ENCODE peak calls at places on chromosomes 13 and 19, in five cellular contexts. P is endodermal cell, B is psoas muscle, V is heart left ventricle, Q is fibroblast of lung. W is an unnamed sample.

GRCh38 chr13:86765462-86765861 is 905.7 kb upstream of the SLITRK5 start:
- DNase-seq in B (no peak), P (no peak), Q (no peak), V (no peak), W (no peak)

GRCh38 chr13:24684600-24684998 is 4.4 kb downstream of the ATP12A start:
- DNase-seq in Q (no peak), P (peak; percentile 61), V (no peak), B (no peak), W (no peak)

GRCh38 chr19:12668937-12669271 is 2.3 kb downstream of the WDR83 start:
- DNase-seq in Q (peak; percentile 67), B (peak; percentile 60), V (peak; percentile 46), P (no peak), W (peak; percentile 60)

GRCh38 chr13:77509221-77509620 is 26.3 kb upstream of the SCEL start:
- DNase-seq in P (no peak), V (no peak), Q (peak; percentile 90), B (no peak), W (peak; percentile 65)

GRCh38 chr13:43200736-43201135 is 177.3 kb downstream of the DNAJC15 start:
- DNase-seq in B (no peak), P (no peak), V (no peak), Q (peak; percentile 3), W (no peak)

GRCh38 chr19:10227215-10227971 is 3.7 kb downstream of the S1PR2 start:
- DNase-seq in V (no peak), P (peak; percentile 72), B (peak; percentile 32), Q (no peak), W (no peak)

GRCh38 chr19:29311391-29311790 is 98.4 kb upstream of the UQCRFS1 start:
- DNase-seq in P (peak; percentile 64), B (no peak), Q (no peak), V (no peak), W (no peak)

GRCh38 chr19:5537870-5538269 is 29.9 kb downstream of the TINCR start:
- DNase-seq in Q (no peak), P (no peak), B (no peak), V (peak; percentile 38), W (no peak)

GRCh38 chr13:41516166-41516565 is 58.8 kb downstream of the RGCC start:
- DNase-seq in V (no peak), P (no peak), B (no peak), Q (no peak), W (no peak)

GRCh38 chr13:93769607-93770006 is 543.0 kb downstream of the GPC6 start:
- DNase-seq in P (no peak), V (no peak), Q (no peak), B (no peak), W (no peak)

GRCh38 chr13:38803566-38803965 is 116.7 kb downstream of the FREM2 start:
- DNase-seq in Q (no peak), P (no peak), V (no peak), B (no peak), W (no peak)

GRCh38 chr13:98295371-98295770 is 118.3 kb upstream of the RNF113B start:
- DNase-seq in Q (peak; percentile 41), V (no peak), B (no peak), P (no peak), W (no peak)

GRCh38 chr13:23466144-23467002 is 32.9 kb upstream of the SACS start:
- DNase-seq in V (peak; percentile 75), B (peak; percentile 71), Q (peak; percentile 79), P (peak; percentile 90), W (peak; percentile 80)

GRCh38 chr13:108272333-108272732 is 2.8 kb downstream of the TNFSF13B start:
- DNase-seq in P (no peak), V (no peak), B (no peak), Q (peak; percentile 24), W (no peak)

GRCh38 chr19:47719047-47719885 is 6.0 kb downstream of the EHD2 start:
- DNase-seq in B (peak; percentile 90), Q (peak; percentile 98), V (peak; percentile 91), P (peak; percentile 64), W (peak; percentile 85)

GRCh38 chr13:29369060-29369743 is 226.3 kb downstream of the SLC7A1 start:
- DNase-seq in P (peak; percentile 69), Q (peak; percentile 23), B (no peak), V (no peak), W (peak; percentile 11)

GRCh38 chr19:54462713-54463530 is 656 bp downstream of the LENG9 start:
- DNase-seq in P (peak; percentile 91), B (peak; percentile 82), Q (peak; percentile 61), V (peak; percentile 85), W (peak; percentile 36)

GRCh38 chr19:34332027-34332786 is 32.8 kb upstream of the GPI start:
- DNase-seq in V (no peak), P (no peak), Q (no peak), B (no peak), W (no peak)

GRCh38 chr19:17794412-17794730 is 567 bp upstream of the B3GNT3 start:
- DNase-seq in Q (no peak), P (no peak), B (no peak), V (no peak), W (no peak)
- H3K4me3 ChIP-seq in Q (no peak overlapping the region), P (no peak overlapping the region), B (no peak overlapping the region), V (no peak overlapping the region), W (no peak overlapping the region)

GRCh38 chr19:2315818-2316353 is 7.9 kb upstream of the LINGO3 start:
- DNase-seq in B (peak; percentile 64), P (peak; percentile 90), V (peak; percentile 77), Q (peak; percentile 56), W (peak; percentile 35)
- TF ChIP-seq CTCF in B (peak; percentile 45), P (peak; percentile 87), V (peak; percentile 64), Q (peak; percentile 68), W (peak; percentile 78)

DNA sequence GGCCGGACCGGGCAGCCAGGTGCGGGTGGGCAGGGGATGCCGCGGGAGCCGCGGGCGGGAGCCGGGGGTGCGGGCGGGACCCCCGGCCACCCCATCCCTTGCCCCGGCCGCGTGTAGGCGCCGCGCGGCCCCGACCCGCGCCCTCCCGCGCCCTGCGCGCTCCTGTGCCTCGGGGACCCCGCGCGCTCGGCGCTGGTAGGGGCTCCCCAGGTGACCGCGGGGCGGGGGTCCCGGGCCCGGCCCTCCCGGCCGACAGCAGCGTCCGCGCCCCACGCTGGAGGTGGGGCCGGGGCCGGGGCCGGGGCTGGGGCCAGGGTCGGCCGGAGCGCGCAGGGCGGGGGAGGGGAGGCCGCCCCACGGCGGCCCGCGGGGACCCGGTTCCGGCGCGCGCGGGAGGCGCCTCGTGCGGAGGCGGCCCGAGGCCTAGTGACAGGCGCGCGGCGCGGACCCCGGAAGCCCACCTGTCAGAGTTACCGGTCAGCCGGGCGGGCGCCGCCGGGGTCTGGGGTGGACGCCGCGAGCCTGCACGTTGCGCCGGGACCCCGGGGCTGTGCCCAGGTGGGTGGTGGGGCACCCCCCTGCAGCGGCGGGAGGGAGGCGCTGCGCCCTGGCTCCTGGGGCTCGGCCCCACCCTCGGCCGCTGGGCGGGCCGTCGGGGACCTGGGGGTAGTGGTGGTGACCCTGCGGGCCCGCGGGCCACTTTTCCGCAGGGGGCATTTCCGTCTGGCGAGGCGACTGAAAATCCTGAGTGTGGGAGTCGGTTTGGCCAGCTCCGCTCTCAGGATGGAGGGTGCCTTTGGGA is 518 bp downstream of the TFDP1 start:
- DNase-seq in V (no peak), B (no peak), P (peak; percentile 56), Q (no peak), W (no peak)
- H3K4me3 ChIP-seq in V (peak overlapping the region; percentile 55), B (peak overlapping the region; percentile 69), P (peak overlapping the region; percentile 86), Q (peak overlapping the region; percentile 67), W (peak overlapping the region; percentile 62)

DNA sequence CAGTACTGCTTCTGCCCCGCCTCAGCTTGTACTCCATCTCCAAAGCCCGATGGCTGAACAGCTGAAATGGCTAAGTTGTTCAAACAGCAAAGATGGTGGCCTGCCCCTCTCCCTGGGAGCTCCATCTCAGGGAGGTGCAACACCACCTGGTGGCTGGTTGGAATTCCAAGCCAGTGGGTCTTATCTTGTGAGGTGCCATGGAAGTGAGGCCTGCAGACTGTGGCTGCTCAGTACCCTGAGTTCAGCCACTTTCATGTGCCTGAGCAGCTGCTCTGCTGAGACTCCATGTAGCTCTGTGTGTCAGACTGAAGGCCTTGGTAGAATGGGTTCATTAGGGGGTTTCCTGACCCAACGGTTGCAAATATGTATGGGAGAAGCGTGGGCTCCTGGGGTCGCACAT is 67.3 kb upstream of the SPRY2 start:
- DNase-seq in Q (no peak), P (peak; percentile 74), V (no peak), B (no peak), W (no peak)
- TF ChIP-seq CTCF in Q (no peak), P (peak; percentile 57), V (no peak), B (no peak), W (peak; percentile 18)